ENCODE peak calls at places on chromosomes 16 and 17, in seven cellular contexts. B, R, T, O, E, L and Y are unnamed samples.

GRCh38 chr16:50540711-50541007 is 7.5 kb upstream of the NKD1 start:
- DNase-seq in B (no peak), R (no peak), T (no peak), O (no peak), E (no peak), L (no peak), Y (no peak)

GRCh38 chr17:79213305-79213704 is 138.7 kb downstream of the ENGASE start:
- DNase-seq in B (no peak), R (no peak), T (no peak), O (no peak), E (no peak), L (no peak), Y (no peak)

GRCh38 chr17:75032896-75033294 is 13.9 kb downstream of the ATP5PD start:
- DNase-seq in B (peak; percentile 52), R (peak; percentile 47), T (peak; percentile 51), O (peak; percentile 45), E (no peak), L (no peak), Y (peak; percentile 41)

GRCh38 chr16:46673320-46674013 is 15.5 kb downstream of the VPS35 start:
- DNase-seq in B (no peak), R (no peak), T (no peak), O (peak; percentile 55), E (no peak), L (no peak), Y (peak; percentile 13)

GRCh38 chr17:78374631-78375274 is 3.7 kb upstream of the PGS1 start:
- DNase-seq in B (no peak), R (no peak), T (no peak), O (peak; percentile 31), E (no peak), L (no peak), Y (no peak)

GRCh38 chr17:75430159-75430748 is 24.8 kb upstream of the GRB2 start:
- DNase-seq in B (no peak), R (no peak), T (no peak), O (no peak), E (no peak), L (no peak), Y (peak; percentile 14)

GRCh38 chr17:79949646-79950292 is 85.9 kb downstream of the TBC1D16 start:
- DNase-seq in B (no peak), R (no peak), T (no peak), O (peak; percentile 4), E (no peak), L (peak; percentile 27), Y (no peak)

GRCh38 chr17:77916771-77917481 is 41.6 kb upstream of the TNRC6C start:
- DNase-seq in B (no peak), R (no peak), T (no peak), O (no peak), E (no peak), L (no peak), Y (no peak)

GRCh38 chr17:42311240-42312034 is 23.1 kb downstream of the STAT5A start:
- DNase-seq in B (peak; percentile 95), R (peak; percentile 95), T (peak; percentile 94), O (peak; percentile 98), E (no peak), L (peak; percentile 95), Y (peak; percentile 98)

GRCh38 chr17:2393954-2394749 is 6.7 kb downstream of the MNT start:
- DNase-seq in B (no peak), R (no peak), T (no peak), O (peak; percentile 38), E (no peak), L (peak; percentile 60), Y (no peak)

GRCh38 chr17:57649731-57650484 is 95.2 kb downstream of the CCDC182 start:
- DNase-seq in B (no peak), R (no peak), T (no peak), O (no peak), E (no peak), L (no peak), Y (no peak)

GRCh38 chr16:67283039-67283825 is 3.9 kb downstream of the PLEKHG4 start:
- DNase-seq in B (no peak), R (no peak), T (no peak), O (no peak), E (no peak), L (no peak), Y (peak; percentile 29)

GRCh38 chr16:48409839-48410610 is 24.8 kb upstream of the SIAH1 start:
- DNase-seq in B (no peak), R (peak; percentile 67), T (peak; percentile 23), O (peak; percentile 85), E (no peak), L (peak; percentile 66), Y (peak; percentile 75)

GRCh38 chr17:81486174-81486810 is 26.3 kb downstream of the ACTG1 start:
- DNase-seq in B (no peak), R (no peak), T (no peak), O (no peak), E (no peak), L (no peak), Y (no peak)

GRCh38 chr17:60170835-60171752 is 21.3 kb downstream of the CA4 start:
- DNase-seq in B (no peak), R (no peak), T (no peak), O (no peak), E (no peak), L (no peak), Y (no peak)

GRCh38 chr17:28144019-28144418 is 101.5 kb downstream of the NLK start:
- DNase-seq in B (no peak), R (no peak), T (no peak), O (no peak), E (no peak), L (no peak), Y (no peak)

GRCh38 chr17:40019140-40019991 is 4.1 kb downstream of the CSF3 start:
- DNase-seq in B (peak; percentile 77), R (peak; percentile 65), T (no peak), O (no peak), E (no peak), L (no peak), Y (no peak)

GRCh38 chr17:14664511-14664910 is 363.6 kb downstream of the HS3ST3B1 start:
- DNase-seq in B (no peak), R (no peak), T (no peak), O (no peak), E (no peak), L (no peak), Y (no peak)
- H3K27ac ChIP-seq in B (no peak overlapping the region), R (no peak overlapping the region), T (no peak overlapping the region), O (no peak overlapping the region), E (no peak overlapping the region), L (no peak overlapping the region), Y (no peak overlapping the region)

GRCh38 chr17:49978501-49978900 is 9.5 kb downstream of the DLX4 start:
- DNase-seq in B (no peak), R (no peak), T (no peak), O (no peak), E (no peak), L (no peak), Y (no peak)
- H3K27me3 ChIP-seq in B (peaks cover 16% of the 10 kb centered on the region), R (no peaks in the 10 kb centered on the region), T (peaks cover 8% of the 10 kb centered on the region), O (peaks cover 10% of the 10 kb centered on the region), E (peaks cover under 1% of the 10 kb centered on the region), L (no peaks in the 10 kb centered on the region), Y (peaks cover 3% of the 10 kb centered on the region)

DNA sequence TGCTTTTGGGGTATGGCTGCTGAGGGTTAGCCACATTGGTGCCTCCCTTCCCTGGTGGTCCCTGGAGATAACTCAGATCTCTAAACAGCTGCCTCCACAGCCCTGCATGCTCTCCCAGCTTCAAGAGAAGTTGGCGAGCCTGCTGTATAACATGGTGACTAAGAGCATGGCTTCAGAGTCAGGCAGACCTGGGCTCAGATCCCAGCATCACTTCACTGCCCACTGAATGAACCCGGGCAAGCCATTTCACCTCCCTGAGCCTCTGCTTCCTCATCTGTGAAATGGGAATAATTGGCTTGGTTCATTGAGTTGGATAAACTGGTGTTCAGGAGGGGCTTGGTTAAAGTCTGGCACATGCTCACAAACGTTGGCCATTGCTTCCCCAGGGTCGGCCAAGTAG is 16.6 kb downstream of the KIF1C start:
- DNase-seq in B (no peak), R (no peak), T (no peak), O (no peak), E (no peak), L (no peak), Y (no peak)
- TF ChIP-seq POLR2A in B (no peak), R (no peak), T (no peak), O (no peak), E (no peak), L (no peak), Y (no peak)

GRCh38 chr16:3961449-3961849 is 80.9 kb upstream of the CREBBP start:
- DNase-seq in B (no peak), R (no peak), T (no peak), O (no peak), E (no peak), L (no peak), Y (no peak)
- H3K27ac ChIP-seq in B (peak overlapping the region; percentile 79), R (peak overlapping the region; percentile 76), T (peak overlapping the region; percentile 57), O (no peak overlapping the region), E (peak overlapping the region; percentile 81), L (peak overlapping the region; percentile 57), Y (peak overlapping the region; percentile 83)

GRCh38 chr17:7717756-7718350 is 309 bp downstream of the DNAH2 start:
- DNase-seq in B (no peak), R (no peak), T (no peak), O (no peak), E (no peak), L (no peak), Y (no peak)
- H3K27me3 ChIP-seq in B (no peaks in the 10 kb centered on the region), R (no peaks in the 10 kb centered on the region), T (peaks cover 18% of the 10 kb centered on the region), O (no peaks in the 10 kb centered on the region), E (no peaks in the 10 kb centered on the region), L (peaks cover 19% of the 10 kb centered on the region), Y (no peaks in the 10 kb centered on the region)

DNA sequence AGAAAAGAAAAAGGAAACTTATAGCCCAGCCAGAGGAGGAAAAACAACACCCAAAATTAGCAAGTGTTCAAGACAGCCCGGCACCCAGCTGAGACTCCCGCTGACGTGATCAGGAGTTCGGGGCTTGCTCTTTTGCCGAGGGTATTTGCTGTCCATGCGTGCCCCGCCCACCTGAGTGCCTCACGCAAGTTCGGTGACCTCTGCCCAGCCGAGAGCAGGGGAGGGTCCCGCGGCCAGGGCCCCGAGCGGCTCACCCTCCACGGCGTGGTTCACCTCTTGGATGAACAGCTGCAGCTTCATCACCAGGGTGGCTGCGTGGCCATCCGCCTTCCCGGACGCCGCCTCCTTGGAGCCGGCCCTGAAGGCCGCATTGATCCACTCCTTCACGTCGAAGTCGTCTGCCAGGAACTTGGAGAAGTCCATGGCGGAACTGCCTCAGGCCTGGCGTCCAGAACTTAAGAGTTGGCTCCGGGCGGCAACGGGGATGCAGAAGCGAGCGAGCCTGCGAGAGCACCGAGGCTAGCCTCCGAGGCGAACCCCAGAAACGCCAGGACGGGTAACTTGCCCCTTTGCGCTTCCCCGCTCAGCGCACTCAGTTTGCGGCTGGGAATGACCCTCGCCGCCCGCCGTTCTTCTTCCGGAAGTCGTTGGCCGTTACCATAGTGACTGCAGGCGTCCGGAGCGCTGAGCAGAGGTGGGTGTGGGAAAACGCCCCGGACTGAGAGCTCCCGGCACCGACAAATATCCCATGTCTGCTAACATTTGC is at the start of gene COG7:
- DNase-seq in B (peak; percentile 86), R (peak; percentile 89), T (peak; percentile 93), O (peak; percentile 91), E (peak; percentile 25), L (peak; percentile 91), Y (peak; percentile 88)
- TF ChIP-seq POLR2A in B (peak; percentile 7), R (peak; percentile 10), T (no peak), O (peak; percentile 29), E (no peak), L (no peak), Y (peak; percentile 5)